ENCODE peak calls at places on chromosomes 2 and 18, in nine cellular contexts. M is psoas muscle, Y is right lobe of liver, Z is astrocyte, S is A673, X is GM23338, L is endothelial cell of umbilical vein, P is Panc1, U is fibroblast of lung. R is an unnamed sample.

GRCh38 chr2:163493330-163494319 is 242.2 kb downstream of the FIGN start:
- DNase-seq in M (no peak), Y (no peak), Z (no peak), S (no peak), X (no peak), L (no peak), P (no peak), U (no peak), R (no peak)

GRCh38 chr2:239770240-239770639 is 254.9 kb downstream of the NDUFA10 start:
- DNase-seq in M (no peak), Y (peak; percentile 3), Z (no peak), S (no peak), X (no peak), L (no peak), P (no peak), U (no peak), R (no peak)

GRCh38 chr2:229780856-229781773 is 66.8 kb upstream of the DNER start:
- DNase-seq in M (no peak), Y (no peak), Z (peak; percentile 47), S (peak; percentile 64), X (peak; percentile 72), L (peak; percentile 76), P (peak; percentile 55), U (peak; percentile 47), R (no peak)

GRCh38 chr2:57602738-57603137 is 443.9 kb upstream of the VRK2 start:
- DNase-seq in M (no peak), Y (no peak), Z (no peak), S (no peak), X (no peak), L (no peak), P (no peak), U (no peak), R (no peak)

GRCh38 chr2:36379710-36380448 is 24.3 kb downstream of the CRIM1 start:
- DNase-seq in M (no peak), Y (no peak), Z (peak; percentile 86), S (no peak), X (no peak), L (no peak), P (no peak), U (peak; percentile 87), R (no peak)

GRCh38 chr2:127025357-127026062 is 81.4 kb downstream of the BIN1 start:
- DNase-seq in M (peak; percentile 82), Y (peak; percentile 72), Z (peak; percentile 94), S (peak; percentile 77), X (peak; percentile 90), L (peak; percentile 50), P (no peak), U (peak; percentile 95), R (peak; percentile 51)

GRCh38 chr2:216216951-216217903 is 108.1 kb downstream of the XRCC5 start:
- DNase-seq in M (no peak), Y (no peak), Z (peak; percentile 46), S (peak; percentile 78), X (no peak), L (peak; percentile 55), P (peak; percentile 81), U (peak; percentile 57), R (no peak)

GRCh38 chr2:237315881-237316225 is 98.1 kb downstream of the COL6A3 start:
- DNase-seq in M (no peak), Y (no peak), Z (peak; percentile 59), S (no peak), X (no peak), L (no peak), P (no peak), U (peak; percentile 71), R (peak; percentile 52)

GRCh38 chr2:64311948-64312621 is 141.9 kb upstream of the LGALSL start:
- DNase-seq in M (peak; percentile 78), Y (peak; percentile 79), Z (peak; percentile 89), S (peak; percentile 96), X (peak; percentile 56), L (peak; percentile 89), P (no peak), U (peak; percentile 91), R (peak; percentile 61)

GRCh38 chr2:124649001-124649400 is 623.9 kb downstream of the CNTNAP5 start:
- DNase-seq in M (no peak), Y (no peak), Z (no peak), S (no peak), X (no peak), L (no peak), P (no peak), U (no peak), R (no peak)

GRCh38 chr18:7273301-7273911 is 42.5 kb downstream of the LRRC30 start:
- DNase-seq in M (peak; percentile 75), Y (peak; percentile 61), Z (peak; percentile 37), S (peak; percentile 22), X (no peak), L (peak; percentile 82), P (no peak), U (peak; percentile 51), R (peak; percentile 81)

GRCh38 chr2:108271691-108272253 is 16.9 kb upstream of the SULT1C2 start:
- DNase-seq in M (no peak), Y (no peak), Z (peak; percentile 27), S (no peak), X (no peak), L (no peak), P (no peak), U (peak; percentile 48), R (peak; percentile 18)

GRCh38 chr2:21047161-21048009 is 3.5 kb upstream of the APOB start:
- DNase-seq in M (no peak), Y (peak; percentile 85), Z (no peak), S (no peak), X (peak; percentile 25), L (no peak), P (no peak), U (no peak), R (no peak)

GRCh38 chr2:113219889-113220641 is 46.3 kb downstream of the PSD4 start:
- DNase-seq in M (no peak), Y (peak; percentile 78), Z (no peak), S (peak; percentile 64), X (no peak), L (no peak), P (no peak), U (peak; percentile 70), R (peak; percentile 51)

GRCh38 chr2:124563415-124563814 is 538.3 kb downstream of the CNTNAP5 start:
- DNase-seq in M (no peak), Y (no peak), Z (no peak), S (no peak), X (peak; percentile 19), L (no peak), P (no peak), U (no peak), R (no peak)

DNA sequence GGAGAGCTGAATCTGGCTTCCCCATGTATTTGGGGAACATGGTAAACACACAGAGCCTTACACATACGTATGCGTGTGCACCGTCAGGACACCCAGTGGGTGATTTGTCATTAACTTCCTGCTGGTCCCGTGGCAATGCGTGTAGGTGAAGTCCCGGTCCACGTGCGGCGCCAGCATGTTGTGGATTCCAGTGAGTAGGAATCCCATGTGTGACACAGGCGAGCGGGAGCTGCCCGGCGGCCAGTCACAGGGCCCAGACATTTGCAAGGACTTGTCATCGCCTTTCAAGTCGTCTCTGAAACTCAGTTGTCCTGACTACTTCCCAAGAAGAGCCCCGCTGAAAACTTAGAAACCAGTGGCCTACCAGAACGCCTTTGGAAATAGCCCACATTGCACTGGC is 102.0 kb downstream of the RNF144A start:
- DNase-seq in M (no peak), Y (no peak), Z (no peak), S (no peak), X (no peak), L (no peak), P (no peak), U (no peak), R (no peak)
- H3K4me1 ChIP-seq in M (peaks cover 73% of the 10 kb centered on the region), Y (no peaks in the 10 kb centered on the region), Z (peaks cover 24% of the 10 kb centered on the region), S (peaks cover 6% of the 10 kb centered on the region), X (no peaks in the 10 kb centered on the region), L (no peaks in the 10 kb centered on the region), P (no peaks in the 10 kb centered on the region), U (no peaks in the 10 kb centered on the region), R (peaks cover 75% of the 10 kb centered on the region)

GRCh38 chr18:80065705-80066104 is 31.5 kb downstream of the RBFA start:
- DNase-seq in M (no peak), Y (no peak), Z (no peak), S (no peak), X (no peak), L (no peak), P (no peak), U (no peak), R (no peak)
- TF ChIP-seq CTCF in M (no peak), Y (no peak), Z (no peak), S (no peak), X (no peak), L (no peak), P (no peak), U (no peak), R (no peak)

GRCh38 chr2:182999348-183000028 is 38.8 kb downstream of the NCKAP1 start:
- DNase-seq in M (no peak), Y (no peak), Z (no peak), S (no peak), X (no peak), L (no peak), P (no peak), U (no peak), R (no peak)
- H3K27ac ChIP-seq in M (no peak overlapping the region), Y (no peak overlapping the region), Z (no peak overlapping the region), S (no peak overlapping the region), X (no peak overlapping the region), L (no peak overlapping the region), P (no peak overlapping the region), U (no peak overlapping the region), R (no peak overlapping the region)

GRCh38 chr2:22143840-22144239 is 1020.1 kb downstream of the TDRD15 start:
- DNase-seq in M (no peak), Y (no peak), Z (no peak), S (no peak), X (peak; percentile 15), L (no peak), P (no peak), U (no peak), R (no peak)
- H3K4me1 ChIP-seq in M (no peaks in the 10 kb centered on the region), Y (no peaks in the 10 kb centered on the region), Z (no peaks in the 10 kb centered on the region), S (no peaks in the 10 kb centered on the region), X (peaks cover 9% of the 10 kb centered on the region), L (no peaks in the 10 kb centered on the region), P (no peaks in the 10 kb centered on the region), U (no peaks in the 10 kb centered on the region), R (no peaks in the 10 kb centered on the region)

R was measured in heart right ventricle.